ENCODE peak calls at places on chromosome 1, in nine cellular contexts. One of them, this sample, is unnamed.

GRCh38 chr1:43853161-43853921 is 80.3 kb upstream of the ARTN start:
- DNase-seq in OCI-LY7: peak
- DNase-seq in ecto neural progenitor cell: no peak
- DNase-seq in iPS-NIHi11: no peak
- DNase-seq in activated T-helper 1 cell treated with Interleukin-2 at 50 U/mL for 16 hours: no peak
- DNase-seq in T-helper 1 cell: no peak
- DNase-seq in CD4-positive, CD25-positive, alpha-beta regulatory T cell: no peak
- DNase-seq in NCI-H2171 treated with DMSO at 0.1 percent for 48 hours: peak
- DNase-seq in iris pigment epithelial cell: peak
- DNase-seq in this sample: peak

GRCh38 chr1:39450956-39451601 is 40.4 kb upstream of the BMP8A start:
- DNase-seq in activated T-helper 1 cell treated with Interleukin-2 at 50 U/mL for 16 hours: no peak
- DNase-seq in NCI-H2171 treated with DMSO at 0.1 percent for 48 hours: no peak
- DNase-seq in ecto neural progenitor cell: no peak
- DNase-seq in T-helper 1 cell: no peak
- DNase-seq in iPS-NIHi11: no peak
- DNase-seq in CD4-positive, CD25-positive, alpha-beta regulatory T cell: no peak
- DNase-seq in OCI-LY7: no peak
- DNase-seq in iris pigment epithelial cell: peak
- DNase-seq in this sample: no peak

GRCh38 chr1:29330856-29331255 is 94.5 kb downstream of the PTPRU start:
- DNase-seq in iris pigment epithelial cell: no peak
- DNase-seq in T-helper 1 cell: no peak
- DNase-seq in NCI-H2171 treated with DMSO at 0.1 percent for 48 hours: no peak
- DNase-seq in ecto neural progenitor cell: no peak
- DNase-seq in OCI-LY7: no peak
- DNase-seq in iPS-NIHi11: no peak
- DNase-seq in activated T-helper 1 cell treated with Interleukin-2 at 50 U/mL for 16 hours: no peak
- DNase-seq in CD4-positive, CD25-positive, alpha-beta regulatory T cell: no peak
- DNase-seq in this sample: no peak

GRCh38 chr1:44105810-44106209 is 12.8 kb upstream of the KLF17 start:
- DNase-seq in ecto neural progenitor cell: no peak
- DNase-seq in activated T-helper 1 cell treated with Interleukin-2 at 50 U/mL for 16 hours: no peak
- DNase-seq in iPS-NIHi11: no peak
- DNase-seq in OCI-LY7: no peak
- DNase-seq in NCI-H2171 treated with DMSO at 0.1 percent for 48 hours: no peak
- DNase-seq in iris pigment epithelial cell: no peak
- DNase-seq in T-helper 1 cell: no peak
- DNase-seq in CD4-positive, CD25-positive, alpha-beta regulatory T cell: no peak
- DNase-seq in this sample: no peak

GRCh38 chr1:29649375-29650040 is 413.2 kb downstream of the PTPRU start:
- DNase-seq in OCI-LY7: no peak
- DNase-seq in ecto neural progenitor cell: peak
- DNase-seq in activated T-helper 1 cell treated with Interleukin-2 at 50 U/mL for 16 hours: no peak
- DNase-seq in NCI-H2171 treated with DMSO at 0.1 percent for 48 hours: no peak
- DNase-seq in CD4-positive, CD25-positive, alpha-beta regulatory T cell: no peak
- DNase-seq in T-helper 1 cell: no peak
- DNase-seq in iPS-NIHi11: no peak
- DNase-seq in iris pigment epithelial cell: no peak
- DNase-seq in this sample: no peak

GRCh38 chr1:166197141-166197540 is 30.3 kb upstream of the FAM78B start:
- DNase-seq in CD4-positive, CD25-positive, alpha-beta regulatory T cell: no peak
- DNase-seq in OCI-LY7: no peak
- DNase-seq in activated T-helper 1 cell treated with Interleukin-2 at 50 U/mL for 16 hours: no peak
- DNase-seq in T-helper 1 cell: no peak
- DNase-seq in iPS-NIHi11: no peak
- DNase-seq in NCI-H2171 treated with DMSO at 0.1 percent for 48 hours: no peak
- DNase-seq in iris pigment epithelial cell: peak
- DNase-seq in ecto neural progenitor cell: no peak
- DNase-seq in this sample: no peak

GRCh38 chr1:25082216-25082899 is 149.9 kb downstream of the SYF2 start:
- DNase-seq in NCI-H2171 treated with DMSO at 0.1 percent for 48 hours: no peak
- DNase-seq in iPS-NIHi11: no peak
- DNase-seq in CD4-positive, CD25-positive, alpha-beta regulatory T cell: no peak
- DNase-seq in activated T-helper 1 cell treated with Interleukin-2 at 50 U/mL for 16 hours: no peak
- DNase-seq in iris pigment epithelial cell: no peak
- DNase-seq in T-helper 1 cell: no peak
- DNase-seq in ecto neural progenitor cell: no peak
- DNase-seq in OCI-LY7: no peak
- DNase-seq in this sample: no peak

GRCh38 chr1:181102841-181103240 is 14.3 kb downstream of the IER5 start:
- DNase-seq in NCI-H2171 treated with DMSO at 0.1 percent for 48 hours: no peak
- DNase-seq in activated T-helper 1 cell treated with Interleukin-2 at 50 U/mL for 16 hours: no peak
- DNase-seq in CD4-positive, CD25-positive, alpha-beta regulatory T cell: no peak
- DNase-seq in iPS-NIHi11: no peak
- DNase-seq in iris pigment epithelial cell: no peak
- DNase-seq in T-helper 1 cell: no peak
- DNase-seq in ecto neural progenitor cell: no peak
- DNase-seq in OCI-LY7: no peak
- DNase-seq in this sample: no peak

GRCh38 chr1:31815307-31815645 is 546 bp downstream of the SPOCD1 start:
- DNase-seq in T-helper 1 cell: no peak
- DNase-seq in ecto neural progenitor cell: no peak
- DNase-seq in NCI-H2171 treated with DMSO at 0.1 percent for 48 hours: no peak
- DNase-seq in activated T-helper 1 cell treated with Interleukin-2 at 50 U/mL for 16 hours: no peak
- DNase-seq in iPS-NIHi11: no peak
- DNase-seq in OCI-LY7: no peak
- DNase-seq in CD4-positive, CD25-positive, alpha-beta regulatory T cell: no peak
- DNase-seq in iris pigment epithelial cell: no peak
- DNase-seq in this sample: no peak

GRCh38 chr1:41745022-41745421 is 173.7 kb downstream of the HIVEP3 start:
- DNase-seq in ecto neural progenitor cell: no peak
- DNase-seq in CD4-positive, CD25-positive, alpha-beta regulatory T cell: no peak
- DNase-seq in iPS-NIHi11: no peak
- DNase-seq in T-helper 1 cell: no peak
- DNase-seq in activated T-helper 1 cell treated with Interleukin-2 at 50 U/mL for 16 hours: no peak
- DNase-seq in NCI-H2171 treated with DMSO at 0.1 percent for 48 hours: no peak
- DNase-seq in OCI-LY7: no peak
- DNase-seq in iris pigment epithelial cell: no peak
- DNase-seq in this sample: no peak

This sample was measured in NCI-H524.